ENCODE peak calls at places on chromosomes 1 and 21, in five cellular contexts. G, A, M, H and T are unnamed samples.

GRCh38 chr1:90748668-90749067 is 31.6 kb upstream of the BARHL2 start:
- DNase-seq in M (no peak), H (no peak), A (no peak), G (no peak), T (no peak)

GRCh38 chr1:9374748-9375345 is 82.2 kb downstream of the SPSB1 start:
- DNase-seq in M (no peak), A (no peak), H (no peak), G (no peak), T (no peak)

GRCh38 chr1:6220236-6220635 is 14.3 kb downstream of the RNF207 start:
- DNase-seq in A (no peak), M (peak), G (no peak), H (no peak), T (no peak)

GRCh38 chr1:170707959-170708666 is 44.2 kb downstream of the PRRX1 start:
- DNase-seq in H (no peak), M (peak), A (no peak), G (no peak), T (peak)

GRCh38 chr1:161792740-161793139 is 26.6 kb downstream of the ATF6 start:
- DNase-seq in H (no peak), A (no peak), M (peak), G (no peak), T (peak)

GRCh38 chr1:247156787-247157232 is 15.0 kb downstream of the ZNF124 start:
- DNase-seq in A (no peak), M (no peak), G (no peak), H (no peak), T (no peak)

GRCh38 chr1:11521605-11522399 is 42.8 kb downstream of the DISP3 start:
- DNase-seq in M (no peak), A (no peak), G (no peak), H (no peak), T (no peak)

GRCh38 chr1:44835738-44836675 is 7.0 kb downstream of the PTCH2 start:
- DNase-seq in H (peak), G (peak), M (peak), A (peak), T (no peak)

GRCh38 chr1:201649776-201650607 is 111.1 kb downstream of the NAV1 start:
- DNase-seq in G (peak), H (peak), M (peak), A (peak), T (no peak)

GRCh38 chr1:201774983-201775344 is 54.0 kb upstream of the IPO9 start:
- DNase-seq in G (no peak), A (no peak), H (no peak), M (no peak), T (no peak)

GRCh38 chr1:93670141-93670540 is 11.5 kb downstream of the BCAR3 start:
- DNase-seq in G (no peak), H (peak), M (peak), A (no peak), T (no peak)

GRCh38 chr1:72282271-72282656 is at the start of gene NEGR1:
- DNase-seq in A (peak), G (peak), M (peak), H (peak), T (peak)

GRCh38 chr1:218557731-218558130 is 212.6 kb downstream of the TGFB2 start:
- DNase-seq in M (no peak), G (no peak), H (no peak), A (peak), T (peak)

GRCh38 chr1:15741183-15741850 is 982 bp upstream of the TMEM82 start:
- DNase-seq in G (peak), A (peak), H (peak), M (peak), T (no peak)

GRCh38 chr1:180842052-180842451 is 70.6 kb upstream of the KIAA1614 start:
- DNase-seq in G (no peak), M (peak), H (no peak), A (no peak), T (no peak)

GRCh38 chr21:43938751-43939442 is 73.2 kb upstream of the TRAPPC10 start:
- DNase-seq in G (peak), H (peak), A (peak), M (peak), T (no peak)

GRCh38 chr1:14516974-14517812 is 81.3 kb upstream of the KAZN start:
- DNase-seq in H (peak), M (peak), A (no peak), G (no peak), T (peak)

GRCh38 chr1:18879791-18880309 is 20.4 kb upstream of the TAS1R2 start:
- DNase-seq in G (no peak), A (no peak), H (no peak), M (no peak), T (no peak)

GRCh38 chr21:35095859-35096291 is 46.8 kb upstream of the RUNX1 start:
- DNase-seq in M (peak), H (no peak), G (no peak), A (no peak), T (no peak)

GRCh38 chr21:25997788-25998611 is 172.6 kb downstream of the APP start:
- DNase-seq in M (no peak), H (no peak), G (peak), A (no peak), T (no peak)

GRCh38 chr1:6325482-6325881 is 64.6 kb upstream of the GPR153 start:
- DNase-seq in H (no peak), M (no peak), G (no peak), A (no peak), T (no peak)

GRCh38 chr1:192817202-192817601 is 8.4 kb downstream of the RGS2 start:
- DNase-seq in G (no peak), M (no peak), H (no peak), A (no peak), T (no peak)

GRCh38 chr21:44784810-44785209 is 16.8 kb downstream of the UBE2G2 start:
- DNase-seq in G (no peak), M (no peak), H (peak), A (no peak), T (no peak)

GRCh38 chr1:238252033-238252802 is 361.5 kb upstream of the ZP4 start:
- DNase-seq in G (peak), A (peak), H (no peak), M (peak), T (peak)

GRCh38 chr21:15039607-15040299 is 25.0 kb downstream of the NRIP1 start:
- DNase-seq in H (no peak), A (no peak), G (no peak), M (no peak), T (no peak)

GRCh38 chr1:28450561-28450960 is 55.3 kb upstream of the RCC1 start:
- DNase-seq in H (no peak), M (no peak), A (no peak), G (no peak), T (no peak)

GRCh38 chr1:183304466-183305122 is 113.6 kb downstream of the NMNAT2 start:
- DNase-seq in G (no peak), H (no peak), A (no peak), M (no peak), T (no peak)

GRCh38 chr1:185463433-185463832 is 146.4 kb upstream of the IVNS1ABP start:
- DNase-seq in H (no peak), M (no peak), G (no peak), A (no peak), T (no peak)

GRCh38 chr1:29120955-29121485 is 2.7 kb downstream of the TMEM200B start:
- DNase-seq in A (peak), H (no peak), M (peak), G (peak), T (no peak)

GRCh38 chr21:45990741-45991605 is 9.4 kb downstream of the COL6A1 start:
- DNase-seq in M (no peak), H (peak), A (peak), G (peak), T (no peak)

GRCh38 chr21:42089665-42090310 is 18.7 kb downstream of the UMODL1 start:
- DNase-seq in A (no peak), G (no peak), M (no peak), H (no peak), T (no peak)

GRCh38 chr1:54485417-54485816 is 62.6 kb upstream of the ACOT11 start:
- DNase-seq in A (no peak), G (no peak), M (no peak), H (no peak), T (no peak)

GRCh38 chr1:154951901-154952657 is 3.8 kb downstream of the PBXIP1 start:
- DNase-seq in G (peak), H (no peak), M (no peak), A (no peak), T (no peak)

GRCh38 chr21:33899199-33899598 is 16.4 kb downstream of the ATP5PO start:
- DNase-seq in G (no peak), A (no peak), H (no peak), M (peak), T (no peak)

GRCh38 chr1:159889821-159890252 is 10.1 kb downstream of the CFAP45 start:
- DNase-seq in M (peak), A (no peak), G (no peak), H (no peak), T (no peak)

GRCh38 chr1:159891275-159892157 is 8.4 kb downstream of the CFAP45 start:
- DNase-seq in A (peak), M (peak), G (peak), H (peak), T (no peak)

GRCh38 chr1:159889202-159889601 is 10.8 kb downstream of the CFAP45 start:
- DNase-seq in G (no peak), A (no peak), M (no peak), H (no peak), T (no peak)

GRCh38 chr1:159896086-159896930 is 3.7 kb downstream of the CFAP45 start:
- DNase-seq in H (no peak), A (no peak), G (no peak), M (no peak), T (no peak)

DNA sequence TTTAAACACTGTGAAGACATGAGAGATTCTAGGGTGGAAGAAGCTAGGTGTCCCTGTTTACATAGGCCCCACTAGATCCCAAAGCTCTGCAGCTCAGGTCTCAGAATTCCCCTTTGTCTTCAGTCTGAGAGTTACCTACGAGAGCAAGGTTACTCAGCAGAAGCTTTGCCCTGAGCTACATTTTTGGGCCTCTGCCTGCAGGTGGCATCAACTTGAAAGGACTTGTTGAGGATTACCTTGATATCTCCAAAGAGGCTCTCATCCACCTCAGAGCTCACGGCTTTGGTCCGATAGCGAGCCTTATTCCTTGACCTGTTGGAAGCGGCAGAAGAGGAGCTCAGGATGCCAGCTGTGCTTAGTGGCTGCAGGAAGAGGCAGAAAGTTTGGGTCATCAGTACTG is 7.0 kb downstream of the CFAP45 start:
- DNase-seq in A (no peak), G (no peak), H (no peak), M (no peak), T (no peak)
- TF ChIP-seq CTCF in A (no peak), G (no peak), H (no peak), M (no peak), T (peak)

GRCh38 chr1:31065310-31066217 is at the start of gene PUM1:
- DNase-seq in G (peak), M (peak), H (peak), A (peak), T (peak)
- TF ChIP-seq CTCF in G (peak), M (no peak), H (no peak), A (no peak), T (no peak)

GRCh38 chr1:234611153-234611798 is 1.3 kb upstream of the IRF2BP2 start:
- DNase-seq in H (no peak), M (peak), A (no peak), G (no peak), T (no peak)
- TF ChIP-seq CTCF in H (no peak), M (no peak), A (no peak), G (no peak), T (peak)

GRCh38 chr1:206812456-206812855 is 40.2 kb upstream of the IL10 start:
- DNase-seq in H (no peak), M (no peak), A (no peak), G (no peak), T (no peak)

GRCh38 chr1:206804156-206804737 is 32.0 kb upstream of the IL10 start:
- DNase-seq in H (no peak), A (no peak), G (no peak), M (no peak), T (no peak)

GRCh38 chr1:206805357-206805756 is 33.1 kb upstream of the IL10 start:
- DNase-seq in M (no peak), A (no peak), H (no peak), G (no peak), T (no peak)

GRCh38 chr1:206809504-206810084 is 37.3 kb upstream of the IL10 start:
- DNase-seq in M (peak), H (no peak), A (no peak), G (peak), T (no peak)

GRCh38 chr1:206808615-206809014 is 36.3 kb upstream of the IL10 start:
- DNase-seq in M (peak), H (no peak), G (peak), A (no peak), T (no peak)
- TF ChIP-seq CTCF in M (peak), H (no peak), G (peak), A (no peak), T (peak)

GRCh38 chr1:53186533-53186932 is 10.1 kb upstream of the CPT2 start:
- DNase-seq in G (peak), M (no peak), H (no peak), A (no peak), T (no peak)

GRCh38 chr1:53189061-53189460 is 7.6 kb upstream of the CPT2 start:
- DNase-seq in A (no peak), M (peak), G (no peak), H (no peak), T (no peak)

GRCh38 chr1:53187371-53187770 is 9.3 kb upstream of the CPT2 start:
- DNase-seq in A (no peak), M (no peak), G (no peak), H (no peak), T (no peak)

GRCh38 chr1:53188099-53188498 is 8.5 kb upstream of the CPT2 start:
- DNase-seq in M (peak), H (no peak), A (no peak), G (no peak), T (no peak)

DNA sequence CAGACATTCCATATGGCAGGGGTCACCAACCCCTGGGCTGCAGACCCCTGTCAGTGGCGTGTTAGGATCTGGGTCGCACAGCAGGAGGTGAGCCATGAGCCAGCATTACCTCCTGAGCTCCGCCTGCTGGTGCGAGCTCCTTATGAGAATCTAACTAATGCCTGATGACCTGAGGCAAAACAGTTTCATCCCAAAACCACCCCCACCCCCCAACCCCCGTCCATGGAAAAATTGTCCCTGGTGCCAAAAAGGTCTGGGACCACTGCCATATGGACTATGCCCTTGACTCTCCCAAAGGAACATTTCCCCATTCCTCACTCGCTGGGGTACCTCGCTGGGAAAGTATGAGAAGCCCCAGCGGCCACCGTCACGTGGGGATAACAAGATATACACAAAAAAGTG is 6.4 kb upstream of the CPT2 start:
- DNase-seq in G (no peak), A (no peak), H (no peak), M (no peak), T (no peak)
- TF ChIP-seq CTCF in G (no peak), A (no peak), H (no peak), M (no peak), T (no peak)

GRCh38 chr1:69967245-69967766 is 238.1 kb downstream of the LRRC40 start:
- DNase-seq in A (no peak), H (no peak), M (no peak), G (no peak), T (no peak)
- TF ChIP-seq CTCF in A (no peak), H (no peak), M (no peak), G (no peak), T (no peak)